ENCODE peak calls at places on chromosomes 5 and 9, in nine cellular contexts. D is A549, P is body of pancreas, U is HCT116, Q is upper lobe of left lung, Y is heart left ventricle, R is right lobe of liver, L is gastrocnemius medialis, B is HepG2. J is an unnamed sample.

GRCh38 chr9:755454-756381 is 85.8 kb upstream of the DMRT1 start:
- ATAC-seq in D (peak), P (peak), U (peak), Q (no peak), Y (peak), R (peak), L (peak), B (peak), J (peak)

GRCh38 chr9:76898786-76899185 is 7.1 kb downstream of the PRUNE2 start:
- ATAC-seq in D (no peak), P (no peak), U (no peak), Q (no peak), Y (no peak), R (no peak), L (no peak), B (no peak), J (no peak)

GRCh38 chr5:123098767-123099513 is 9.9 kb downstream of the PRDM6 start:
- ATAC-seq in D (peak), P (peak), U (no peak), Q (peak), Y (no peak), R (peak), L (peak), B (no peak), J (no peak)

GRCh38 chr5:156189628-156190027 is 137.3 kb upstream of the SGCD start:
- ATAC-seq in D (no peak), P (no peak), U (no peak), Q (no peak), Y (no peak), R (no peak), L (no peak), B (no peak), J (no peak)

GRCh38 chr9:135167356-135167755 is 79.9 kb downstream of the OLFM1 start:
- ATAC-seq in D (no peak), P (no peak), U (no peak), Q (no peak), Y (no peak), R (no peak), L (no peak), B (no peak), J (no peak)

GRCh38 chr9:87569008-87569908 is 71.6 kb downstream of the DAPK1 start:
- ATAC-seq in D (peak), P (peak), U (no peak), Q (no peak), Y (peak), R (peak), L (no peak), B (peak), J (peak)

GRCh38 chr9:37938121-37938906 is 34.4 kb upstream of the SLC25A51 start:
- ATAC-seq in D (no peak), P (no peak), U (peak), Q (no peak), Y (peak), R (peak), L (no peak), B (no peak), J (no peak)

GRCh38 chr5:16776611-16777251 is 159.4 kb downstream of the MYO10 start:
- ATAC-seq in D (peak), P (peak), U (no peak), Q (no peak), Y (peak), R (peak), L (peak), B (peak), J (no peak)

GRCh38 chr5:122723606-122724352 is 51.1 kb upstream of the SNX2 start:
- ATAC-seq in D (no peak), P (no peak), U (no peak), Q (no peak), Y (no peak), R (no peak), L (peak), B (no peak), J (peak)

GRCh38 chr9:126499911-126500599 is 113.7 kb upstream of the LMX1B start:
- ATAC-seq in D (peak), P (no peak), U (no peak), Q (no peak), Y (no peak), R (no peak), L (no peak), B (peak), J (peak)

GRCh38 chr9:91163773-91164471 is 197.8 kb downstream of the AUH start:
- ATAC-seq in D (peak), P (no peak), U (peak), Q (peak), Y (no peak), R (peak), L (no peak), B (no peak), J (no peak)

GRCh38 chr9:136977223-136978072 is at the start of gene PTGDS:
- ATAC-seq in D (no peak), P (no peak), U (no peak), Q (no peak), Y (peak), R (no peak), L (no peak), B (no peak), J (no peak)

GRCh38 chr9:105318729-105319513 is 74.5 kb downstream of the SLC44A1 start:
- ATAC-seq in D (peak), P (peak), U (no peak), Q (no peak), Y (no peak), R (peak), L (no peak), B (peak), J (no peak)

GRCh38 chr9:93464395-93464794 is 11.0 kb upstream of the FAM120AOS start:
- ATAC-seq in D (peak), P (no peak), U (no peak), Q (no peak), Y (no peak), R (no peak), L (no peak), B (no peak), J (no peak)

GRCh38 chr5:173316463-173317020 is 11.7 kb downstream of the STC2 start:
- ATAC-seq in D (no peak), P (peak), U (no peak), Q (no peak), Y (no peak), R (no peak), L (no peak), B (no peak), J (no peak)

GRCh38 chr9:124087226-124087625 is 75.7 kb downstream of the LHX2 start:
- ATAC-seq in D (no peak), P (no peak), U (no peak), Q (no peak), Y (no peak), R (no peak), L (no peak), B (no peak), J (no peak)

GRCh38 chr5:180486636-180487149 is 7.5 kb upstream of the CNOT6 start:
- ATAC-seq in D (no peak), P (no peak), U (no peak), Q (no peak), Y (no peak), R (no peak), L (no peak), B (no peak), J (no peak)

GRCh38 chr5:151264113-151264512 is 11.1 kb downstream of the GM2A start:
- ATAC-seq in D (peak), P (no peak), U (peak), Q (no peak), Y (peak), R (no peak), L (no peak), B (peak), J (peak)

GRCh38 chr5:87266914-87267573 is 639 bp upstream of the RASA1 start:
- ATAC-seq in D (peak), P (peak), U (no peak), Q (peak), Y (no peak), R (no peak), L (peak), B (no peak), J (peak)

GRCh38 chr9:73042155-73042554 is 89.3 kb upstream of the ALDH1A1 start:
- ATAC-seq in D (no peak), P (no peak), U (no peak), Q (no peak), Y (no peak), R (no peak), L (no peak), B (no peak), J (no peak)

GRCh38 chr9:83967083-83967482 is 12.9 kb downstream of the HNRNPK start:
- ATAC-seq in D (no peak), P (no peak), U (no peak), Q (no peak), Y (no peak), R (no peak), L (no peak), B (no peak), J (no peak)
- TF ChIP-seq POLR2A in D (no peak), P (no peak), U (no peak), Q (no peak), Y (no peak), R (no peak), L (no peak), B (no peak), J (no peak)

GRCh38 chr9:100352201-100352726 is 478 bp downstream of the TEX10 start:
- ATAC-seq in D (peak), P (peak), U (peak), Q (peak), Y (peak), R (peak), L (peak), B (peak), J (peak)

GRCh38 chr9:100351508-100351907 is 1.2 kb downstream of the TEX10 start:
- ATAC-seq in D (no peak), P (no peak), U (no peak), Q (no peak), Y (no peak), R (no peak), L (no peak), B (no peak), J (no peak)

GRCh38 chr9:100355561-100355960 is 2.8 kb upstream of the TEX10 start:
- ATAC-seq in D (no peak), P (no peak), U (no peak), Q (no peak), Y (no peak), R (no peak), L (no peak), B (no peak), J (no peak)

GRCh38 chr9:100354121-100354800 is 1.5 kb upstream of the TEX10 start:
- ATAC-seq in D (no peak), P (no peak), U (no peak), Q (no peak), Y (no peak), R (no peak), L (no peak), B (no peak), J (no peak)

GRCh38 chr9:100352727-100353505 is at the start of gene TEX10:
- ATAC-seq in D (peak), P (peak), U (peak), Q (peak), Y (peak), R (peak), L (peak), B (peak), J (peak)
- TF ChIP-seq POLR2A in D (peak), P (peak), U (no peak), Q (peak), Y (no peak), R (peak), L (peak), B (peak), J (peak)

GRCh38 chr9:113508111-113508749 is 44.7 kb downstream of the RGS3 start:
- ATAC-seq in D (peak), P (no peak), U (peak), Q (no peak), Y (no peak), R (no peak), L (peak), B (no peak), J (no peak)
- TF ChIP-seq POLR2A in D (no peak), P (no peak), U (no peak), Q (no peak), Y (no peak), R (no peak), L (no peak), B (no peak), J (no peak)

DNA sequence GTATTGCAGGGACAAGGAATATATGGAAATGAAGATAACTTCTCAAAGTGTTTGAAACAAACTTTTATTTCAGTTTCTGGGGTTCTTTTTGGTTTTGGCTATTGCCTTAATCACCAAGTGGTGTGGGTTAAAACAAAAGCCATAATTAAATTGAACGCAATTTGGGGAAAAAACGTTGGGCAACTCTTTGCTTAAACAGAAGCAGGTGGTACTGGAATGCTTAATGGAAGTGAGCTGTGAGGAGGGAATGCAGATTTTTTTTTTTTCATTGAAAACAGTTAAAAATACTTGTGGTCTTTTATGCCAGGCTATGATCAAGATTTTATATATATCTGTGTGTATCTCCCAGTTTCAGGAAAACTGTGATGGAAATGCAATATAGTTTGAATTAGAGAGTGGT is 195.7 kb upstream of the TUT7 start:
- ATAC-seq in D (no peak), P (no peak), U (no peak), Q (no peak), Y (no peak), R (no peak), L (no peak), B (no peak), J (no peak)
- TF ChIP-seq POLR2A in D (no peak), P (no peak), U (no peak), Q (no peak), Y (no peak), R (no peak), L (no peak), B (no peak), J (no peak)

GRCh38 chr5:1516615-1517601 is 6.9 kb downstream of the LPCAT1 start:
- ATAC-seq in D (peak), P (no peak), U (no peak), Q (peak), Y (no peak), R (peak), L (no peak), B (no peak), J (peak)
- TF ChIP-seq POLR2A in D (no peak), P (no peak), U (no peak), Q (no peak), Y (no peak), R (no peak), L (no peak), B (no peak), J (no peak)

GRCh38 chr5:139985733-139986132 is 57.4 kb downstream of the NRG2 start:
- ATAC-seq in D (peak), P (no peak), U (peak), Q (no peak), Y (peak), R (no peak), L (peak), B (peak), J (no peak)
- TF ChIP-seq POLR2A in D (no peak), P (no peak), U (no peak), Q (no peak), Y (no peak), R (no peak), L (peak), B (no peak), J (no peak)

GRCh38 chr5:27217160-27217956 is 179.0 kb upstream of the CDH9 start:
- ATAC-seq in D (peak), P (no peak), U (no peak), Q (peak), Y (no peak), R (no peak), L (no peak), B (peak), J (no peak)
- TF ChIP-seq POLR2A in D (no peak), P (no peak), U (no peak), Q (no peak), Y (no peak), R (no peak), L (no peak), B (no peak), J (no peak)

DNA sequence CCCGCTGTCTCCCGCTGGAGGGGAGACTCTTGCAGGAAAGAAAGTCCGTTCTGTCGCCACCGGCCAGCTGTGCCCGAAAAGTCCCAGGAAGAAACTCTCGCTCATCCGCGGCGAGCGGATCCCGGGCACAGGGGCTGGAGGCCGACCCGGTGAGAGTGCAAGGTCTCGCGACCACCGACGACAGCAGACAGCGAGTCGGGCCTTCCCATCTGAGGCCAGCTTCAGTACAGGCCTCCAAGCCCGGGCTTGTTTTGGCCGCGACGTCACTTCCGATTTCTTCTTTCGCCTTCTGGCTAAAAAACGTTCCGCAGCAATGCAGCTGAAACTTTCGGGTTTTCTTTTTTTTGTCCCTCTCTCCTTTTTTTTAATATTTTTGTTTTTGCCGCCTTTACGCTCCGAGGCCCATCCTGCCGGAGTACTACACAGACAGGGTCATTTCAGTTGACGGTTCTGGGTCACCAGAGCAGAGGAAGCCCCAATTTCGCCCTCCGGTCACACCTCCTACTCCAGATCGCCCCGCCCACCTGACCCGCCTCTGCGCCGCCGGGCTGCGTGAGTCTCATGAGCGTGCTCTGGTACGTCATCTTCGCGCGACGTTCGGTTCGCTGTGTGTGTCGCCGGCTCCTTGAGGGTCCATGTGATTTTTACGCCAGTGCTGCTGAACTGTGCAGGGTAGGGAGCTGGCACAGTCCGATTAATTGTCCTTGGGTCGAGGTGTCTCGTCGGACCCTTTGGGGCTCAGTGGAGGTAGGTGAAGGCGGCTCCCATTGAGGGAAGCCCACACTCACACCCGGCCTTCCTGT is at the start of the genes ANKRA2 and UTP15:
- ATAC-seq in D (peak), P (peak), U (peak), Q (peak), Y (peak), R (peak), L (peak), B (peak), J (peak)
- TF ChIP-seq POLR2A in D (peak), P (peak), U (peak), Q (peak), Y (no peak), R (peak), L (peak), B (peak), J (peak)